ENCODE peak calls at places on chromosomes 2 and 18, in five cellular contexts. S is MM.1S, V is neural progenitor cell, W is HCT116, X is GM23248. P is an unnamed sample.
A peak's percentile ranks its signal among the peaks of the same experiment; 100 is the strongest.

GRCh38 chr2:48824116-48824515 is 68.6 kb upstream of the LHCGR start:
- DNase-seq in S (no peak), X (no peak), W (no peak), V (no peak), P (no peak)

GRCh38 chr18:40293311-40293710 is 1661.7 kb upstream of the PIK3C3 start:
- DNase-seq in X (peak; percentile 22), S (no peak), V (peak; percentile 44), W (no peak), P (no peak)

GRCh38 chr2:206274434-206275273 is at the start of gene ZDBF2:
- DNase-seq in V (peak; percentile 89), S (peak; percentile 73), W (no peak), X (peak; percentile 81), P (peak; percentile 69)

GRCh38 chr18:63444567-63444966 is 22.3 kb upstream of the VPS4B start:
- DNase-seq in V (no peak), S (no peak), W (no peak), X (peak; percentile 96), P (no peak)

GRCh38 chr18:74456017-74456408 is 1.1 kb downstream of the DIPK1C start:
- DNase-seq in W (no peak), X (no peak), V (no peak), S (no peak), P (no peak)

GRCh38 chr2:9250498-9251153 is 44.0 kb downstream of the ASAP2 start:
- DNase-seq in X (no peak), V (no peak), W (no peak), S (no peak), P (no peak)

GRCh38 chr2:213320604-213321003 is 36.3 kb downstream of the SPAG16 start:
- DNase-seq in X (no peak), W (no peak), V (no peak), S (no peak), P (no peak)

GRCh38 chr18:50218432-50219197 is 23.7 kb upstream of the MYO5B start:
- DNase-seq in S (peak; percentile 54), V (peak; percentile 53), X (peak; percentile 33), W (peak; percentile 33), P (peak; percentile 54)

GRCh38 chr2:120678251-120678650 is 57.4 kb upstream of the GLI2 start:
- DNase-seq in W (no peak), S (no peak), V (no peak), X (peak; percentile 86), P (no peak)

GRCh38 chr2:108895188-108895587 is 93.8 kb downstream of the EDAR start:
- DNase-seq in S (no peak), V (no peak), W (no peak), X (no peak), P (no peak)

GRCh38 chr18:58263733-58264469 is 219.9 kb downstream of the NEDD4L start:
- DNase-seq in S (no peak), X (peak; percentile 15), W (no peak), V (no peak), P (no peak)

GRCh38 chr2:42828487-42829416 is 36.4 kb upstream of the HAAO start:
- DNase-seq in S (peak; percentile 67), X (peak; percentile 82), W (peak; percentile 54), V (peak; percentile 89), P (peak; percentile 76)

GRCh38 chr2:239344857-239345216 is 56.0 kb downstream of the HDAC4 start:
- DNase-seq in W (no peak), V (no peak), X (no peak), S (no peak), P (no peak)

GRCh38 chr2:32947484-32948143 is 861 bp downstream of the LTBP1 start:
- DNase-seq in S (peak; percentile 38), W (no peak), X (peak; percentile 54), V (peak; percentile 85), P (peak; percentile 88)

GRCh38 chr2:105168543-105168942 is 73.0 kb upstream of the GPR45 start:
- DNase-seq in V (no peak), S (no peak), W (no peak), X (no peak), P (no peak)

GRCh38 chr2:147547425-147547824 is 297.4 kb upstream of the ACVR2A start:
- DNase-seq in S (no peak), V (no peak), X (peak; percentile 47), W (no peak), P (no peak)

GRCh38 chr2:14433946-14434495 is 198.5 kb upstream of the LRATD1 start:
- DNase-seq in W (no peak), X (no peak), V (no peak), S (no peak), P (no peak)

GRCh38 chr18:67568166-67568565 is 51.6 kb upstream of the DSEL start:
- DNase-seq in V (no peak), S (no peak), X (no peak), W (no peak), P (no peak)

GRCh38 chr18:48850891-48851302 is 99.9 kb downstream of the SMAD7 start:
- DNase-seq in V (no peak), S (no peak), W (no peak), X (no peak), P (no peak)

GRCh38 chr2:75076088-75076487 is 117.6 kb downstream of the POLE4 start:
- DNase-seq in V (no peak), X (no peak), W (no peak), S (no peak), P (no peak)

GRCh38 chr18:12884521-12885323 is 685 bp upstream of the PTPN2 start:
- DNase-seq in V (no peak), W (no peak), X (peak; percentile 49), S (no peak), P (no peak)

GRCh38 chr2:210477496-210477895 is 937 bp upstream of the LANCL1 start:
- DNase-seq in V (peak; percentile 53), X (peak; percentile 65), S (peak; percentile 38), W (peak; percentile 66), P (no peak)

GRCh38 chr2:33425156-33425555 is 51.3 kb upstream of the RASGRP3 start:
- DNase-seq in X (peak; percentile 31), W (no peak), S (no peak), V (no peak), P (no peak)

GRCh38 chr2:66001538-66001937 is 433.4 kb upstream of the MEIS1 start:
- DNase-seq in X (no peak), S (no peak), V (no peak), W (no peak), P (no peak)

GRCh38 chr2:73043978-73044832 is 27.3 kb downstream of the SFXN5 start:
- DNase-seq in S (no peak), W (no peak), X (no peak), V (no peak), P (no peak)

GRCh38 chr2:101732199-101732598 is 34.7 kb downstream of the MAP4K4 start:
- DNase-seq in W (no peak), X (peak; percentile 40), S (no peak), V (no peak), P (no peak)

GRCh38 chr18:3794537-3795348 is 344.8 kb downstream of the TGIF1 start:
- DNase-seq in S (no peak), W (no peak), V (no peak), X (peak; percentile 93), P (peak; percentile 16)

GRCh38 chr2:106193491-106193976 is 567 bp downstream of the UXS1 start:
- DNase-seq in X (peak; percentile 57), S (peak; percentile 56), V (peak; percentile 78), W (no peak), P (peak; percentile 29)
- TF ChIP-seq EZH2phosphoT487 in X (no peak), S (no peak), V (no peak), W (no peak), P (no peak)

GRCh38 chr2:172962064-172962463 is 113.6 kb upstream of the MAP3K20 start:
- DNase-seq in W (no peak), X (no peak), S (no peak), V (no peak), P (no peak)

GRCh38 chr2:172965433-172965832 is 110.2 kb upstream of the MAP3K20 start:
- DNase-seq in S (no peak), X (peak; percentile 19), W (no peak), V (no peak), P (no peak)

GRCh38 chr2:172962824-172963223 is 112.8 kb upstream of the MAP3K20 start:
- DNase-seq in X (peak; percentile 70), V (no peak), W (no peak), S (no peak), P (no peak)

GRCh38 chr2:172967036-172967982 is 108.3 kb upstream of the MAP3K20 start:
- DNase-seq in W (no peak), V (no peak), S (no peak), X (no peak), P (no peak)

GRCh38 chr2:172964511-172964910 is 111.1 kb upstream of the MAP3K20 start:
- DNase-seq in W (no peak), V (no peak), X (peak; percentile 72), S (no peak), P (no peak)
- H3K4me1 ChIP-seq in W (no peaks in the 10 kb centered on the region), V (peaks cover under 1% of the 10 kb centered on the region), X (peaks cover 39% of the 10 kb centered on the region), S (no peaks in the 10 kb centered on the region), P (no peaks in the 10 kb centered on the region)

GRCh38 chr2:64730551-64731305 is 77.0 kb upstream of the SERTAD2 start:
- DNase-seq in V (peak; percentile 54), W (no peak), S (peak; percentile 35), X (peak; percentile 92), P (peak; percentile 54)

GRCh38 chr2:64731746-64732145 is 78.0 kb upstream of the SERTAD2 start:
- DNase-seq in X (no peak), S (no peak), V (no peak), W (no peak), P (no peak)

GRCh38 chr2:64732153-64732552 is 78.4 kb upstream of the SERTAD2 start:
- DNase-seq in S (no peak), W (no peak), X (no peak), V (no peak), P (no peak)

GRCh38 chr2:64727843-64728463 is 74.2 kb upstream of the SERTAD2 start:
- DNase-seq in W (no peak), X (no peak), V (peak; percentile 44), S (peak; percentile 36), P (peak; percentile 58)

DNA sequence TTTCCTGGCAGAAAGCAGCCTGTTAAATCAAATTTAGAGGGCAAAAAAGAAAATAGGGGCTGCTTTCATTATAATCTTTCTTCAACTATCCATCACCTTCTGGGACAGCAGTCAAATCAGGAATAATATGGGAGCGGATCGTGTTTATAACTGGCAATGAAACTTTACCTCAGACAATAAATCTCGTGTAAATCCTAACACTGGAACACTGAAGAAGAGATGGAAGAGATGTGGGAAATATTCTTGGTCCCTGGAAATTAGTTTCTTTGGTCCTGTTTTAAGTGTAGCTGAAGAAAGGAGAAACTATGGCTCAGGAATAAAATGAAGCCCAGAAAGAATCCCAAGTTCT is 77.6 kb upstream of the SERTAD2 start:
- DNase-seq in V (no peak), W (no peak), S (no peak), X (no peak), P (no peak)
- H2AFZ ChIP-seq in V (no peak overlapping the region), W (no peak overlapping the region), S (peak overlapping the region; percentile 47), X (peak overlapping the region; percentile 74), P (peak overlapping the region; percentile 82)

GRCh38 chr2:230503798-230504197 is 87.8 kb downstream of the SP100 start:
- DNase-seq in V (no peak), S (no peak), W (no peak), X (no peak), P (no peak)

GRCh38 chr2:230502593-230502992 is 86.6 kb downstream of the SP100 start:
- DNase-seq in X (no peak), W (no peak), S (no peak), V (no peak), P (no peak)

DNA sequence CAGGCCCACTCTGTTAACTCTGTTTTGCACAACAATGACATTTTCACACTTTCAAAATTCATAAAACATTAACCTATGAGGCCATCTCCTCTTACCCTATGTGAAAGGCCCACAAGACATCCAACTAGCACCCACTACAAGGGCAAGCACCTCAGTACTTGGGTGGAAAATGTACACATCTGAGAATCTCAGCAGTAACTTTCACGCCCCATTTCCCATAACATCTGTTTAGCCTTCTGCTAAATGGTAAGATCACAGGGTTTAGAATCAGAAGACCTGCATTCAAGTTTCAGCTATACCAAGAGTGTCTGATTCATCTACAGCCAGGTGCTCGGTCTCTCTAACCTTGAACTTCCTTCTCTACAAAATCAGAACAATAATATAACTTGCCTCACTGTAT is 89.2 kb downstream of the SP100 start:
- DNase-seq in S (no peak), X (no peak), V (no peak), W (no peak), P (peak; percentile 76)
- TF ChIP-seq EZH2phosphoT487 in S (no peak), X (no peak), V (no peak), W (no peak), P (no peak)

P was measured in OCI-LY7.